ENCODE peak calls at places on chromosomes 1 and 21, in seven cellular contexts. B, Z, D, G, V, T and I are unnamed samples. For H3K9me3, the result is how much of the 10 kb centered on the place peaks cover.

GRCh38 chr1:113531321-113531720 is 141.0 kb downstream of the MAGI3 start:
- DNase-seq in Z (no peak), V (no peak), D (no peak), B (no peak), T (no peak), G (no peak), I (no peak)

GRCh38 chr1:61083799-61084385 is 1.5 kb downstream of the NFIA start:
- DNase-seq in B (no peak), D (no peak), T (no peak), V (no peak), Z (no peak), G (no peak), I (no peak)

GRCh38 chr1:226638608-226639007 is 90.0 kb downstream of the STUM start:
- DNase-seq in G (peak), T (peak), D (no peak), B (no peak), Z (no peak), V (peak), I (no peak)

GRCh38 chr1:201268604-201269151 is 14.6 kb upstream of the PKP1 start:
- DNase-seq in V (peak), D (no peak), B (peak), G (no peak), T (no peak), Z (peak), I (no peak)

GRCh38 chr1:35557118-35557610 is at the start of gene KIAA0319L:
- DNase-seq in Z (peak), B (peak), G (peak), T (peak), V (peak), D (peak), I (no peak)

GRCh38 chr21:42733874-42734273 is 80.5 kb downstream of the PDE9A start:
- DNase-seq in V (no peak), B (no peak), D (no peak), T (no peak), Z (peak), G (peak), I (no peak)

GRCh38 chr1:84757301-84757700 is 67.0 kb upstream of the SSX2IP start:
- DNase-seq in B (no peak), T (no peak), V (no peak), Z (no peak), D (no peak), G (no peak), I (no peak)

GRCh38 chr1:25710583-25711347 is 89.2 kb upstream of the SELENON start:
- DNase-seq in G (no peak), B (peak), V (no peak), Z (no peak), D (no peak), T (no peak), I (no peak)

GRCh38 chr1:227059076-227059475 is 119.0 kb downstream of the COQ8A start:
- DNase-seq in T (no peak), G (no peak), B (no peak), Z (no peak), D (no peak), V (no peak), I (no peak)

GRCh38 chr1:202615501-202616354 is 94.5 kb downstream of the SYT2 start:
- DNase-seq in G (peak), D (no peak), Z (peak), T (no peak), B (peak), V (no peak), I (no peak)

GRCh38 chr1:34787461-34788420 is 5.1 kb upstream of the GJA4 start:
- DNase-seq in B (no peak), V (no peak), Z (peak), G (no peak), D (no peak), T (no peak), I (no peak)

GRCh38 chr21:25639922-25640670 is 1.0 kb downstream of the JAM2 start:
- DNase-seq in V (peak), B (no peak), G (no peak), D (no peak), Z (peak), T (no peak), I (peak)

GRCh38 chr1:165686971-165687433 is 11.4 kb downstream of the ALDH9A1 start:
- DNase-seq in G (no peak), Z (no peak), D (no peak), B (no peak), V (no peak), T (no peak), I (no peak)
- H3K27ac ChIP-seq in G (no peak), Z (no peak), D (no peak), B (no peak), V (no peak), T (no peak), I (no peak)

GRCh38 chr1:248757784-248758195 is 2.2 kb upstream of the LYPD8 start:
- DNase-seq in Z (no peak), D (no peak), B (no peak), T (no peak), G (peak), V (no peak), I (no peak)

GRCh38 chr1:248753715-248754280 is 1.8 kb downstream of the LYPD8 start:
- DNase-seq in Z (no peak), D (no peak), T (no peak), B (no peak), G (no peak), V (no peak), I (no peak)

GRCh38 chr1:248756151-248756550 is 592 bp upstream of the LYPD8 start:
- DNase-seq in B (no peak), Z (no peak), T (no peak), D (no peak), G (no peak), V (no peak), I (no peak)

GRCh38 chr1:248756636-248757035 is 1.1 kb upstream of the LYPD8 start:
- DNase-seq in D (no peak), B (no peak), V (no peak), T (no peak), Z (no peak), G (no peak), I (no peak)

DNA sequence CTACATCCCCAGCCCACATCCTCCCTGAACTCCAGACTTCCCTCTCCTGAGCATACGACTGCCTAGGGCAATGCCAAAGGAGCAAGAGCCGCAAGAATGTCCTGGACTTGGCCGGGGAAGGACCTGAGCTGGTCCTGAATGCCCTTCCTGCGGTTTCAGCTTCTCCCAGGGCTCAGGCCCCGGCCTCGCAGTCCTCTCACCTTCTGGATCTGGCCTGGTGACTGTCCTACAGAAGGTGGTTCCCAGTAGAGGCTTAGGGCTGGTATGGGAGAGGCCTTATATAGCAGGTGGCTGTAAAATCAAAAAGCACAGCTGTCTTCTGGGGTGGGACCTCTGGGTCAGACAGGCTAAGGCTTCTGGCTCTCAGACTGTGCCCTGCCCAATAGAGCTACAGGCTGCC is at the start of gene LYPD8:
- DNase-seq in Z (no peak), T (peak), B (no peak), V (no peak), G (peak), D (no peak), I (no peak)
- H3K9me3 ChIP-seq in Z (half or more), T (under half), B (under half), V (under half), G (under half), D (under half), I (under half)

DNA sequence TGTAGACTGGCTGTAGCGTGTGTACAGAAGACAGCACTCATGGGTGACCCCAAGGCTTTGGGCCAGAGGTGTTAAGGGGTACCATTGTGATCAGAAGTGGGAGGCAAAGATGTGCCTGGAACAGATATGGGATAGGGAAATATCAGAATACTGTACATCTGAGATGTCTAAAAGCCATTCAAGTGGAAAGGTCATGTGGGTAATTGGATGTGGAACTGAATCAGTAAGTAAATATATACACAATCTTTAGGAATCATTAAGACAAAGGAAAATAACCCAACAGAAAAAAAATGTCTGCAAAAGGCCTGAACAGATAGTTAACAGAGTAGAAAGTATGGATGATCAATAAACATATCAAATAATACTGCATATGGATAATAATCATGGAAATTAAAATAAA is 26.5 kb downstream of the OR13G1 start:
- DNase-seq in Z (no peak), T (no peak), D (no peak), G (no peak), B (no peak), V (no peak), I (no peak)
- H3K27ac ChIP-seq in Z (no peak), T (no peak), D (no peak), G (no peak), B (no peak), V (no peak), I (no peak)

GRCh38 chr1:6586404-6586816 is 6.6 kb downstream of the ZBTB48 start:
- DNase-seq in G (no peak), T (no peak), Z (no peak), B (no peak), D (no peak), V (no peak), I (no peak)
- H3K9me3 ChIP-seq in G (under half), T (under half), Z (under half), B (under half), D (under half), V (under half), I (under half)

DNA sequence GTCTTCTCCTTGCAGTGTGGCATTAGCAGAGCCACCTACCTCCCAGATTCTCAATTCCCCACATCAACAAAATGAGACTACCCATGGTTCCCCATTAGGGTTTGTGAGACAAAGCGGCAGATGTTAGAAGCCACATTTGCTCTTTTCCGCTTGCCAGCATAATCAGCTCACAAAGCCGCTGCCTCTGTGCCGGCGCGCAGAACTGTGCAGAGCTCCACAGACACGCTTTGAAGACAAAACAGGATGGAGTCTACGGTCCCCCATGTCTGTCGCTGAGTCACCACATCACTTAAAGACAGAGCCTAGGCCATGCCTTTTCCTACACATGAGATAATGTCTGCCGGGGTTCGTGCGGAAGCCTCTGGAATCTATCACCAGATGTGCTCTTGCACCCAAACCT is 12.5 kb downstream of the KIF17 start:
- DNase-seq in Z (no peak), G (no peak), V (no peak), D (no peak), B (no peak), T (no peak), I (no peak)
- H3K27ac ChIP-seq in Z (peak), G (no peak), V (no peak), D (no peak), B (no peak), T (no peak), I (no peak)